ENCODE peak calls at places on chromosomes 16 and 17, in seven cellular contexts. L is GM23248, D is OCI-LY7, E is PC-9, J is PC-3, Z is MM.1S, B is HCT116. V is an unnamed sample.

GRCh38 chr16:57786632-57787518 is 15.4 kb downstream of the KIFC3 start:
- DNase-seq in J (no peak), Z (no peak), E (no peak), D (no peak), B (no peak), L (peak; percentile 59), V (no peak)

GRCh38 chr17:68036304-68037147 is 991 bp downstream of the KPNA2 start:
- DNase-seq in E (no peak), B (peak; percentile 36), J (no peak), D (peak; percentile 46), Z (no peak), L (peak; percentile 80), V (no peak)

GRCh38 chr16:68116256-68116853 is 31.2 kb downstream of the NFATC3 start:
- DNase-seq in Z (peak; percentile 10), D (peak; percentile 60), B (no peak), E (no peak), L (peak; percentile 61), J (peak; percentile 48), V (no peak)

GRCh38 chr16:15971435-15971805 is 22.0 kb downstream of the ABCC1 start:
- DNase-seq in B (no peak), D (no peak), E (no peak), Z (no peak), L (no peak), J (no peak), V (peak; percentile 67)

GRCh38 chr17:69492410-69493071 is 78.0 kb downstream of the MAP2K6 start:
- DNase-seq in Z (no peak), B (peak; percentile 28), J (peak; percentile 92), E (peak; percentile 38), L (peak; percentile 95), D (no peak), V (peak; percentile 86)

GRCh38 chr16:24993722-24994686 is 21.2 kb downstream of the ARHGAP17 start:
- DNase-seq in D (no peak), B (peak; percentile 54), Z (no peak), E (peak; percentile 89), J (peak; percentile 90), L (peak; percentile 96), V (no peak)

GRCh38 chr17:31424944-31425582 is 33.6 kb downstream of the RAB11FIP4 start:
- DNase-seq in B (no peak), J (no peak), E (no peak), L (no peak), D (no peak), Z (no peak), V (peak; percentile 62)

GRCh38 chr17:42361781-42362186 is 26.5 kb downstream of the STAT3 start:
- DNase-seq in Z (no peak), L (no peak), B (no peak), E (no peak), D (no peak), J (no peak), V (no peak)

GRCh38 chr16:17951273-17951845 is 385.2 kb downstream of the NPIPA8 start:
- DNase-seq in Z (no peak), L (no peak), J (no peak), B (no peak), E (no peak), D (no peak), V (no peak)

GRCh38 chr17:66689192-66689591 is 145.7 kb upstream of the CACNG5 start:
- DNase-seq in D (peak; percentile 31), Z (no peak), L (no peak), J (no peak), B (no peak), E (no peak), V (no peak)

GRCh38 chr16:67246081-67246944 is 968 bp downstream of the FHOD1 start:
- DNase-seq in L (peak; percentile 90), Z (peak; percentile 89), B (peak; percentile 84), D (peak; percentile 62), J (peak; percentile 83), E (peak; percentile 87), V (peak; percentile 97)

GRCh38 chr16:29674188-29674587 is 4.8 kb upstream of the QPRT start:
- DNase-seq in L (peak; percentile 30), E (no peak), J (no peak), Z (no peak), D (no peak), B (no peak), V (no peak)

GRCh38 chr16:59905131-59905530 is 1171.0 kb upstream of the GOT2 start:
- DNase-seq in E (no peak), L (no peak), J (peak; percentile 38), B (no peak), D (no peak), Z (no peak), V (no peak)

GRCh38 chr16:87422106-87422505 is 30.0 kb downstream of the MAP1LC3B start:
- DNase-seq in J (no peak), D (no peak), B (no peak), Z (no peak), L (no peak), E (no peak), V (no peak)

GRCh38 chr17:59436900-59437299 is 105.4 kb downstream of the YPEL2 start:
- DNase-seq in J (no peak), L (no peak), D (no peak), Z (no peak), E (no peak), B (no peak), V (no peak)

GRCh38 chr17:1298616-1299015 is 19.2 kb downstream of the TRARG1 start:
- DNase-seq in J (no peak), E (no peak), L (peak; percentile 44), Z (no peak), D (no peak), B (no peak), V (peak; percentile 79)

DNA sequence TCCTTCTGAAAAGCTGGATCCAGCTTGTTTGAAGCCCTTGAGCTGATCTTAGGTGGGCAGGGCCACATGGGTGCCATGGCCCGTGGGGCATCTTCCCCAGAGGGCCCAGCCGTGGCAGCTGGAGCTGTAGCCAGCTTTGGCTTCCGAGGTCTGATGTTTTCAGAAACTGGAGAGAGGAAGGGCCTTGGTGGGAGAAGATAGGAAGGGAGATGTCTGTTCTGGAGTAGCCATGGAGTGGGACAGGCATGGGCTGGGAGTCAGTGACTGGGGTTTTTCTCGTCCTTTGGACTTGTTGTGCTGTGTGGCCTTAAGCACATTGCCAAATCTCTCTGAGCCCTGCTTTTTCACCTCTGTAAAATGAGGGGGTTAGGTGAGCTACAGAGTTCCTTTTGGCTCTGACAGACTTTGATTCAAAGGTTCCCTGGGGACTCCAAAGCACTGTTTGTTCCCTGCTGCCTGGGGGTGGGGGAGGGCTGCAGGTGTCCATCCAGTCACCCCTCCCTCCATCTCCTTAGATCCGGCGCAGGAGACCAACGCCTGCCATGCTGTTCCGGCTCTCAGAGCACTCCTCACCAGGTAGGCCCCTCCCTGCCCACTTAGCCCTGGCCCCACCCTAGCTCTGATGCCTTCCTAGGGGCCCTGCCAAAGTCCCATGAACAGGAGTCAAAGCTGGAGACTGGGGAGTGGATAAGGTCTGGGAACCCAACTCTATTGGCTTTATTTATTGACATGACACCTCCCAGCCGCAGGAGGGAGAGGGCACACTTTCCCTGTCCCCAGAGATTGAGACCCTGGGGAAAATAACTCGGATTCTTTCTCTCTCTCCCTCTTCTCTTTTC is 2.1 kb downstream of the PPP1R1B start:
- DNase-seq in Z (no peak), L (no peak), D (no peak), B (no peak), J (no peak), E (no peak), V (no peak)
- H3K4me1 ChIP-seq in Z (no peaks in the 10 kb centered on the region), L (no peaks in the 10 kb centered on the region), D (peaks cover 13% of the 10 kb centered on the region), B (peaks cover 44% of the 10 kb centered on the region), J (peaks cover 18% of the 10 kb centered on the region), E (peaks cover 25% of the 10 kb centered on the region), V (peaks cover 50% of the 10 kb centered on the region)

GRCh38 chr17:17515921-17516295 is 19.7 kb upstream of the RASD1 start:
- DNase-seq in J (peak; percentile 57), L (peak; percentile 75), B (no peak), Z (no peak), D (no peak), E (no peak), V (no peak)

GRCh38 chr17:17518951-17519350 is 22.8 kb upstream of the RASD1 start:
- DNase-seq in J (no peak), B (no peak), Z (no peak), L (no peak), D (no peak), E (no peak), V (no peak)

GRCh38 chr17:17518019-17518418 is 21.8 kb upstream of the RASD1 start:
- DNase-seq in L (no peak), E (no peak), B (no peak), Z (no peak), J (no peak), D (no peak), V (no peak)

GRCh38 chr17:17516315-17516930 is 20.2 kb upstream of the RASD1 start:
- DNase-seq in L (no peak), J (no peak), B (no peak), D (no peak), Z (no peak), E (no peak), V (no peak)

GRCh38 chr17:17516941-17517720 is 20.9 kb upstream of the RASD1 start:
- DNase-seq in J (no peak), L (no peak), E (no peak), B (no peak), Z (no peak), D (no peak), V (no peak)
- H3K9me2 ChIP-seq in J (no peaks in the 10 kb centered on the region), L (no peaks in the 10 kb centered on the region), E (no peaks in the 10 kb centered on the region), B (no peaks in the 10 kb centered on the region), Z (no peaks in the 10 kb centered on the region), D (no peaks in the 10 kb centered on the region), V (no peaks in the 10 kb centered on the region)

GRCh38 chr17:9206160-9206988 is 185.1 kb downstream of the NTN1 start:
- DNase-seq in D (no peak), Z (no peak), B (no peak), L (no peak), J (no peak), E (no peak), V (no peak)

GRCh38 chr17:9206989-9207317 is 185.6 kb downstream of the NTN1 start:
- DNase-seq in D (no peak), L (no peak), J (peak; percentile 15), Z (no peak), B (no peak), E (no peak), V (no peak)

GRCh38 chr17:9204026-9204425 is 182.7 kb downstream of the NTN1 start:
- DNase-seq in B (no peak), J (no peak), E (no peak), L (no peak), Z (no peak), D (no peak), V (no peak)

GRCh38 chr17:9205520-9206159 is 184.3 kb downstream of the NTN1 start:
- DNase-seq in Z (no peak), L (no peak), D (no peak), J (no peak), E (no peak), B (no peak), V (no peak)

GRCh38 chr17:9204623-9205329 is 183.5 kb downstream of the NTN1 start:
- DNase-seq in E (no peak), J (no peak), L (no peak), Z (no peak), B (no peak), D (peak; percentile 28), V (no peak)
- H2AFZ ChIP-seq in E (no peak overlapping the region), J (no peak overlapping the region), L (no peak overlapping the region), Z (no peak overlapping the region), B (no peak overlapping the region), D (no peak overlapping the region), V (no peak overlapping the region)

DNA sequence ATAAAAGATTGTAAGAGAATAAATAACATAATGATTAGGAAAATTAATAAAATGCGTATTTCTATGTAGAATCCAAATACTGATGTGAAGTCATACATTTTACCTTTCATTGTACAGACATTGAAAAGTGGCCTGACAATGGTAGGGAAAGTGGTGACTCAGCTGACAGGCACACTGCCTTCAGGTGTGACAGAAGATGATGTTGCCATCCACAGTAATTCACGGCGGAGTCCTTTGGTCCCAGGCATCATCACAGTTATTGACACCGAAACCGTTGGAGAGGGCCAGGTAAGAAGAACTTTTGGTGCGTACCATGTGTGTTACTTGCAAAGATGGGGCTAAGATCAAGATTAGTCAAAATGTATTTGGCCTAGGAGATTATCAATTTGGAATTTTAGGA is 232.8 kb downstream of the BCAS3 start:
- DNase-seq in J (no peak), B (no peak), D (no peak), Z (no peak), E (no peak), L (no peak), V (no peak)
- H3K4me1 ChIP-seq in J (peaks cover 3% of the 10 kb centered on the region), B (no peaks in the 10 kb centered on the region), D (no peaks in the 10 kb centered on the region), Z (no peaks in the 10 kb centered on the region), E (no peaks in the 10 kb centered on the region), L (peaks cover 11% of the 10 kb centered on the region), V (peaks cover 13% of the 10 kb centered on the region)